ENCODE peak calls at places on chromosomes 3 and 15, in five cellular contexts. T, B, L, D and I are unnamed samples.

GRCh38 chr15:76663529-76663928 is 241.6 kb downstream of the SCAPER start:
- DNase-seq in T (no peak), B (no peak), L (no peak), D (no peak), I (no peak)

GRCh38 chr3:152650177-152650576 is 184.8 kb upstream of the P2RY1 start:
- DNase-seq in T (no peak), B (no peak), L (no peak), D (no peak), I (no peak)

GRCh38 chr3:186534113-186534669 is 10.0 kb downstream of the CRYGS start:
- DNase-seq in T (no peak), B (no peak), L (no peak), D (no peak), I (peak; percentile 14)

GRCh38 chr3:125149462-125149861 is 63.1 kb downstream of the SLC12A8 start:
- DNase-seq in T (no peak), B (no peak), L (no peak), D (no peak), I (no peak)

GRCh38 chr3:21754839-21755238 is 3.8 kb upstream of the ZNF385D start:
- DNase-seq in T (no peak), B (no peak), L (no peak), D (no peak), I (no peak)

GRCh38 chr3:25901796-25902195 is 111.9 kb downstream of the OXSM start:
- DNase-seq in T (no peak), B (no peak), L (no peak), D (no peak), I (no peak)

GRCh38 chr3:52310861-52311566 is 5.1 kb upstream of the DNAH1 start:
- DNase-seq in T (no peak), B (no peak), L (no peak), D (peak; percentile 20), I (no peak)

GRCh38 chr15:78002996-78003395 is 74.5 kb downstream of the TBC1D2B start:
- DNase-seq in T (no peak), B (no peak), L (no peak), D (no peak), I (no peak)

GRCh38 chr15:79051941-79052731 is 38.4 kb downstream of the RASGRF1 start:
- DNase-seq in T (no peak), B (no peak), L (no peak), D (no peak), I (no peak)

GRCh38 chr3:126773167-126773566 is 69.1 kb downstream of the CHCHD6 start:
- DNase-seq in T (no peak), B (no peak), L (no peak), D (no peak), I (no peak)

GRCh38 chr3:130276203-130276803 is 69.2 kb upstream of the COL6A5 start:
- DNase-seq in T (peak; percentile 22), B (no peak), L (no peak), D (peak; percentile 62), I (no peak)

GRCh38 chr3:195885036-195885871 is 23.1 kb downstream of the TNK2 start:
- DNase-seq in T (peak; percentile 73), B (no peak), L (no peak), D (no peak), I (no peak)

GRCh38 chr3:179840985-179841384 is 188.1 kb downstream of the USP13 start:
- DNase-seq in T (no peak), B (no peak), L (no peak), D (peak; percentile 44), I (no peak)

GRCh38 chr3:129326591-129326990 is 47.9 kb downstream of the HMCES start:
- DNase-seq in T (no peak), B (no peak), L (no peak), D (no peak), I (no peak)

GRCh38 chr15:101128191-101128590 is 123.7 kb downstream of the CHSY1 start:
- DNase-seq in T (no peak), B (no peak), L (no peak), D (peak; percentile 98), I (no peak)

GRCh38 chr3:4589475-4590111 is 96.4 kb downstream of the ITPR1 start:
- DNase-seq in T (no peak), B (no peak), L (no peak), D (no peak), I (no peak)

GRCh38 chr15:59138243-59138642 is 33.3 kb downstream of the CCNB2 start:
- DNase-seq in T (peak; percentile 48), B (peak; percentile 6), L (peak; percentile 26), D (peak; percentile 47), I (peak; percentile 48)

GRCh38 chr3:7484636-7485035 is 623.7 kb downstream of the GRM7 start:
- DNase-seq in T (no peak), B (no peak), L (no peak), D (no peak), I (no peak)

GRCh38 chr15:32718822-32719716 is 1.3 kb downstream of the GREM1 start:
- DNase-seq in T (peak; percentile 26), B (no peak), L (peak; percentile 14), D (peak; percentile 42), I (no peak)

GRCh38 chr3:69997486-69998307 is 1.8 kb upstream of the SAMMSON start:
- DNase-seq in T (no peak), B (no peak), L (no peak), D (peak; percentile 7), I (no peak)

GRCh38 chr15:22227961-22228762 is 147.8 kb downstream of the OR4M2 start:
- DNase-seq in T (no peak), B (no peak), L (no peak), D (no peak), I (no peak)

GRCh38 chr3:125055913-125056705 is at the start of gene HEG1:
- DNase-seq in T (peak; percentile 85), B (peak; percentile 34), L (peak; percentile 41), D (peak; percentile 93), I (peak; percentile 75)

GRCh38 chr3:147672035-147672434 is 262.9 kb downstream of the ZIC1 start:
- DNase-seq in T (no peak), B (no peak), L (no peak), D (no peak), I (no peak)

GRCh38 chr3:19866751-19867347 is 67.2 kb downstream of the EFHB start:
- DNase-seq in T (peak; percentile 40), B (no peak), L (peak; percentile 25), D (peak; percentile 57), I (peak; percentile 13)

GRCh38 chr15:101498076-101498730 is 8.7 kb upstream of the PCSK6 start:
- DNase-seq in T (no peak), B (no peak), L (no peak), D (no peak), I (no peak)

GRCh38 chr3:128378631-128379347 is 87.9 kb downstream of the DNAJB8 start:
- DNase-seq in T (no peak), B (no peak), L (no peak), D (peak; percentile 51), I (no peak)